ENCODE peak calls at places on chromosomes 7 and 10, in eight cellular contexts. One of them, this sample, is unnamed.

GRCh38 chr10:5449823-5450222 is 37.5 kb downstream of the NET1 start:
- DNase-seq in activated naive CD8-positive, alpha-beta T cell treated with anti-CD3 and anti-CD28 coated beads, Interleukin-2, amount 50 U/mL, for 24 hours: no peak
- DNase-seq in left colon: no peak
- DNase-seq in mucosa of gallbladder: no peak
- DNase-seq in PC-9: no peak
- DNase-seq in GDM1: no peak
- DNase-seq in astrocyte: peak
- DNase-seq in stimulated activated CD4-positive, alpha-beta T cell treated with anti-CD3 and anti-CD28 coated beads, Interleukin-1b, Interleukin-23, amount 100 ng/mL, for 24 hours: no peak
- DNase-seq in this sample: no peak

GRCh38 chr7:26409636-26410035 is 118.0 kb downstream of the SNX10 start:
- DNase-seq in activated naive CD8-positive, alpha-beta T cell treated with anti-CD3 and anti-CD28 coated beads, Interleukin-2, amount 50 U/mL, for 24 hours: no peak
- DNase-seq in left colon: no peak
- DNase-seq in mucosa of gallbladder: no peak
- DNase-seq in PC-9: no peak
- DNase-seq in GDM1: no peak
- DNase-seq in astrocyte: no peak
- DNase-seq in stimulated activated CD4-positive, alpha-beta T cell treated with anti-CD3 and anti-CD28 coated beads, Interleukin-1b, Interleukin-23, amount 100 ng/mL, for 24 hours: no peak
- DNase-seq in this sample: no peak

GRCh38 chr10:71133710-71134686 is 78.4 kb upstream of the UNC5B start:
- DNase-seq in activated naive CD8-positive, alpha-beta T cell treated with anti-CD3 and anti-CD28 coated beads, Interleukin-2, amount 50 U/mL, for 24 hours: no peak
- DNase-seq in left colon: no peak
- DNase-seq in mucosa of gallbladder: peak
- DNase-seq in PC-9: no peak
- DNase-seq in GDM1: no peak
- DNase-seq in astrocyte: no peak
- DNase-seq in stimulated activated CD4-positive, alpha-beta T cell treated with anti-CD3 and anti-CD28 coated beads, Interleukin-1b, Interleukin-23, amount 100 ng/mL, for 24 hours: no peak
- DNase-seq in this sample: no peak

GRCh38 chr7:30880090-30880704 is 31.5 kb upstream of the AQP1 start:
- DNase-seq in activated naive CD8-positive, alpha-beta T cell treated with anti-CD3 and anti-CD28 coated beads, Interleukin-2, amount 50 U/mL, for 24 hours: no peak
- DNase-seq in left colon: no peak
- DNase-seq in mucosa of gallbladder: no peak
- DNase-seq in PC-9: no peak
- DNase-seq in GDM1: no peak
- DNase-seq in astrocyte: no peak
- DNase-seq in stimulated activated CD4-positive, alpha-beta T cell treated with anti-CD3 and anti-CD28 coated beads, Interleukin-1b, Interleukin-23, amount 100 ng/mL, for 24 hours: no peak
- DNase-seq in this sample: no peak

GRCh38 chr10:21929070-21929469 is 74.5 kb downstream of the DNAJC1 start:
- DNase-seq in activated naive CD8-positive, alpha-beta T cell treated with anti-CD3 and anti-CD28 coated beads, Interleukin-2, amount 50 U/mL, for 24 hours: no peak
- DNase-seq in left colon: no peak
- DNase-seq in mucosa of gallbladder: no peak
- DNase-seq in PC-9: no peak
- DNase-seq in GDM1: no peak
- DNase-seq in astrocyte: peak
- DNase-seq in stimulated activated CD4-positive, alpha-beta T cell treated with anti-CD3 and anti-CD28 coated beads, Interleukin-1b, Interleukin-23, amount 100 ng/mL, for 24 hours: no peak
- DNase-seq in this sample: no peak

GRCh38 chr7:132134814-132135445 is 441.3 kb downstream of the PLXNA4 start:
- DNase-seq in activated naive CD8-positive, alpha-beta T cell treated with anti-CD3 and anti-CD28 coated beads, Interleukin-2, amount 50 U/mL, for 24 hours: no peak
- DNase-seq in left colon: no peak
- DNase-seq in mucosa of gallbladder: no peak
- DNase-seq in PC-9: peak
- DNase-seq in GDM1: no peak
- DNase-seq in astrocyte: no peak
- DNase-seq in stimulated activated CD4-positive, alpha-beta T cell treated with anti-CD3 and anti-CD28 coated beads, Interleukin-1b, Interleukin-23, amount 100 ng/mL, for 24 hours: no peak
- DNase-seq in this sample: no peak

GRCh38 chr10:122853665-122854313 is 8.1 kb upstream of the CUZD1 start:
- DNase-seq in activated naive CD8-positive, alpha-beta T cell treated with anti-CD3 and anti-CD28 coated beads, Interleukin-2, amount 50 U/mL, for 24 hours: no peak
- DNase-seq in left colon: no peak
- DNase-seq in mucosa of gallbladder: no peak
- DNase-seq in PC-9: no peak
- DNase-seq in GDM1: no peak
- DNase-seq in astrocyte: peak
- DNase-seq in stimulated activated CD4-positive, alpha-beta T cell treated with anti-CD3 and anti-CD28 coated beads, Interleukin-1b, Interleukin-23, amount 100 ng/mL, for 24 hours: no peak
- DNase-seq in this sample: no peak

GRCh38 chr7:130277763-130278643 is 11.3 kb downstream of the CPA2 start:
- DNase-seq in activated naive CD8-positive, alpha-beta T cell treated with anti-CD3 and anti-CD28 coated beads, Interleukin-2, amount 50 U/mL, for 24 hours: no peak
- DNase-seq in left colon: peak
- DNase-seq in mucosa of gallbladder: peak
- DNase-seq in PC-9: no peak
- DNase-seq in GDM1: no peak
- DNase-seq in astrocyte: peak
- DNase-seq in stimulated activated CD4-positive, alpha-beta T cell treated with anti-CD3 and anti-CD28 coated beads, Interleukin-1b, Interleukin-23, amount 100 ng/mL, for 24 hours: no peak
- DNase-seq in this sample: no peak

GRCh38 chr7:28573059-28573553 is 160.8 kb downstream of the CREB5 start:
- DNase-seq in activated naive CD8-positive, alpha-beta T cell treated with anti-CD3 and anti-CD28 coated beads, Interleukin-2, amount 50 U/mL, for 24 hours: no peak
- DNase-seq in left colon: peak
- DNase-seq in mucosa of gallbladder: peak
- DNase-seq in PC-9: peak
- DNase-seq in GDM1: no peak
- DNase-seq in astrocyte: peak
- DNase-seq in stimulated activated CD4-positive, alpha-beta T cell treated with anti-CD3 and anti-CD28 coated beads, Interleukin-1b, Interleukin-23, amount 100 ng/mL, for 24 hours: no peak
- DNase-seq in this sample: no peak

GRCh38 chr10:100735087-100735344 is 10.4 kb upstream of the PAX2 start:
- DNase-seq in activated naive CD8-positive, alpha-beta T cell treated with anti-CD3 and anti-CD28 coated beads, Interleukin-2, amount 50 U/mL, for 24 hours: no peak
- DNase-seq in left colon: no peak
- DNase-seq in mucosa of gallbladder: no peak
- DNase-seq in PC-9: no peak
- DNase-seq in GDM1: no peak
- DNase-seq in astrocyte: no peak
- DNase-seq in stimulated activated CD4-positive, alpha-beta T cell treated with anti-CD3 and anti-CD28 coated beads, Interleukin-1b, Interleukin-23, amount 100 ng/mL, for 24 hours: no peak
- DNase-seq in this sample: no peak

GRCh38 chr10:74983383-74983782 is 128.1 kb upstream of the SAMD8 start:
- DNase-seq in activated naive CD8-positive, alpha-beta T cell treated with anti-CD3 and anti-CD28 coated beads, Interleukin-2, amount 50 U/mL, for 24 hours: no peak
- DNase-seq in left colon: no peak
- DNase-seq in mucosa of gallbladder: no peak
- DNase-seq in PC-9: no peak
- DNase-seq in GDM1: no peak
- DNase-seq in astrocyte: no peak
- DNase-seq in stimulated activated CD4-positive, alpha-beta T cell treated with anti-CD3 and anti-CD28 coated beads, Interleukin-1b, Interleukin-23, amount 100 ng/mL, for 24 hours: no peak
- DNase-seq in this sample: no peak

GRCh38 chr7:80257751-80258150 is 123.1 kb downstream of the GNAI1 start:
- DNase-seq in activated naive CD8-positive, alpha-beta T cell treated with anti-CD3 and anti-CD28 coated beads, Interleukin-2, amount 50 U/mL, for 24 hours: no peak
- DNase-seq in left colon: no peak
- DNase-seq in mucosa of gallbladder: no peak
- DNase-seq in PC-9: no peak
- DNase-seq in GDM1: no peak
- DNase-seq in astrocyte: no peak
- DNase-seq in stimulated activated CD4-positive, alpha-beta T cell treated with anti-CD3 and anti-CD28 coated beads, Interleukin-1b, Interleukin-23, amount 100 ng/mL, for 24 hours: no peak
- DNase-seq in this sample: no peak

GRCh38 chr7:22841954-22842353 is 19.3 kb upstream of the TOMM7 start:
- DNase-seq in activated naive CD8-positive, alpha-beta T cell treated with anti-CD3 and anti-CD28 coated beads, Interleukin-2, amount 50 U/mL, for 24 hours: no peak
- DNase-seq in left colon: no peak
- DNase-seq in mucosa of gallbladder: no peak
- DNase-seq in PC-9: no peak
- DNase-seq in GDM1: no peak
- DNase-seq in astrocyte: no peak
- DNase-seq in stimulated activated CD4-positive, alpha-beta T cell treated with anti-CD3 and anti-CD28 coated beads, Interleukin-1b, Interleukin-23, amount 100 ng/mL, for 24 hours: no peak
- DNase-seq in this sample: no peak

GRCh38 chr10:43039629-43040481 is 37.0 kb upstream of the RET start:
- DNase-seq in activated naive CD8-positive, alpha-beta T cell treated with anti-CD3 and anti-CD28 coated beads, Interleukin-2, amount 50 U/mL, for 24 hours: no peak
- DNase-seq in left colon: no peak
- DNase-seq in mucosa of gallbladder: no peak
- DNase-seq in PC-9: no peak
- DNase-seq in GDM1: no peak
- DNase-seq in astrocyte: no peak
- DNase-seq in stimulated activated CD4-positive, alpha-beta T cell treated with anti-CD3 and anti-CD28 coated beads, Interleukin-1b, Interleukin-23, amount 100 ng/mL, for 24 hours: no peak
- DNase-seq in this sample: no peak

GRCh38 chr7:49523870-49524269 is 249.6 kb upstream of the VWC2 start:
- DNase-seq in activated naive CD8-positive, alpha-beta T cell treated with anti-CD3 and anti-CD28 coated beads, Interleukin-2, amount 50 U/mL, for 24 hours: no peak
- DNase-seq in left colon: no peak
- DNase-seq in mucosa of gallbladder: no peak
- DNase-seq in PC-9: no peak
- DNase-seq in GDM1: no peak
- DNase-seq in astrocyte: no peak
- DNase-seq in stimulated activated CD4-positive, alpha-beta T cell treated with anti-CD3 and anti-CD28 coated beads, Interleukin-1b, Interleukin-23, amount 100 ng/mL, for 24 hours: no peak
- DNase-seq in this sample: no peak

GRCh38 chr7:36279251-36279925 is 110.3 kb upstream of the ANLN start:
- DNase-seq in activated naive CD8-positive, alpha-beta T cell treated with anti-CD3 and anti-CD28 coated beads, Interleukin-2, amount 50 U/mL, for 24 hours: no peak
- DNase-seq in left colon: no peak
- DNase-seq in mucosa of gallbladder: peak
- DNase-seq in PC-9: no peak
- DNase-seq in GDM1: no peak
- DNase-seq in astrocyte: no peak
- DNase-seq in stimulated activated CD4-positive, alpha-beta T cell treated with anti-CD3 and anti-CD28 coated beads, Interleukin-1b, Interleukin-23, amount 100 ng/mL, for 24 hours: no peak
- DNase-seq in this sample: no peak

GRCh38 chr10:12181065-12181775 is 14.5 kb downstream of the NUDT5 start:
- DNase-seq in activated naive CD8-positive, alpha-beta T cell treated with anti-CD3 and anti-CD28 coated beads, Interleukin-2, amount 50 U/mL, for 24 hours: peak
- DNase-seq in left colon: no peak
- DNase-seq in mucosa of gallbladder: peak
- DNase-seq in PC-9: no peak
- DNase-seq in GDM1: peak
- DNase-seq in astrocyte: peak
- DNase-seq in stimulated activated CD4-positive, alpha-beta T cell treated with anti-CD3 and anti-CD28 coated beads, Interleukin-1b, Interleukin-23, amount 100 ng/mL, for 24 hours: peak
- DNase-seq in this sample: peak

GRCh38 chr7:76262683-76263402 is 39.6 kb upstream of the HSPB1 start:
- DNase-seq in activated naive CD8-positive, alpha-beta T cell treated with anti-CD3 and anti-CD28 coated beads, Interleukin-2, amount 50 U/mL, for 24 hours: peak
- DNase-seq in left colon: peak
- DNase-seq in mucosa of gallbladder: peak
- DNase-seq in PC-9: peak
- DNase-seq in GDM1: peak
- DNase-seq in astrocyte: peak
- DNase-seq in stimulated activated CD4-positive, alpha-beta T cell treated with anti-CD3 and anti-CD28 coated beads, Interleukin-1b, Interleukin-23, amount 100 ng/mL, for 24 hours: no peak
- DNase-seq in this sample: no peak

GRCh38 chr7:107836237-107837144 is 33.5 kb upstream of the SLC26A3 start:
- DNase-seq in activated naive CD8-positive, alpha-beta T cell treated with anti-CD3 and anti-CD28 coated beads, Interleukin-2, amount 50 U/mL, for 24 hours: no peak
- DNase-seq in left colon: no peak
- DNase-seq in mucosa of gallbladder: peak
- DNase-seq in PC-9: no peak
- DNase-seq in GDM1: no peak
- DNase-seq in astrocyte: peak
- DNase-seq in stimulated activated CD4-positive, alpha-beta T cell treated with anti-CD3 and anti-CD28 coated beads, Interleukin-1b, Interleukin-23, amount 100 ng/mL, for 24 hours: no peak
- DNase-seq in this sample: no peak

GRCh38 chr7:14000247-14000646 is 10.8 kb upstream of the ETV1 start:
- DNase-seq in activated naive CD8-positive, alpha-beta T cell treated with anti-CD3 and anti-CD28 coated beads, Interleukin-2, amount 50 U/mL, for 24 hours: no peak
- DNase-seq in left colon: no peak
- DNase-seq in mucosa of gallbladder: no peak
- DNase-seq in PC-9: no peak
- DNase-seq in GDM1: no peak
- DNase-seq in astrocyte: no peak
- DNase-seq in stimulated activated CD4-positive, alpha-beta T cell treated with anti-CD3 and anti-CD28 coated beads, Interleukin-1b, Interleukin-23, amount 100 ng/mL, for 24 hours: no peak
- DNase-seq in this sample: no peak

GRCh38 chr10:124530215-124530665 is 68.6 kb downstream of the LHPP start:
- DNase-seq in activated naive CD8-positive, alpha-beta T cell treated with anti-CD3 and anti-CD28 coated beads, Interleukin-2, amount 50 U/mL, for 24 hours: peak
- DNase-seq in left colon: peak
- DNase-seq in mucosa of gallbladder: peak
- DNase-seq in PC-9: peak
- DNase-seq in GDM1: peak
- DNase-seq in astrocyte: peak
- DNase-seq in stimulated activated CD4-positive, alpha-beta T cell treated with anti-CD3 and anti-CD28 coated beads, Interleukin-1b, Interleukin-23, amount 100 ng/mL, for 24 hours: peak
- DNase-seq in this sample: peak

GRCh38 chr7:32447218-32447617 is 43.0 kb downstream of the LSM5 start:
- DNase-seq in activated naive CD8-positive, alpha-beta T cell treated with anti-CD3 and anti-CD28 coated beads, Interleukin-2, amount 50 U/mL, for 24 hours: no peak
- DNase-seq in left colon: no peak
- DNase-seq in mucosa of gallbladder: no peak
- DNase-seq in PC-9: no peak
- DNase-seq in GDM1: no peak
- DNase-seq in astrocyte: no peak
- DNase-seq in stimulated activated CD4-positive, alpha-beta T cell treated with anti-CD3 and anti-CD28 coated beads, Interleukin-1b, Interleukin-23, amount 100 ng/mL, for 24 hours: no peak
- DNase-seq in this sample: no peak

GRCh38 chr7:80189638-80190037 is 55.0 kb downstream of the GNAI1 start:
- DNase-seq in activated naive CD8-positive, alpha-beta T cell treated with anti-CD3 and anti-CD28 coated beads, Interleukin-2, amount 50 U/mL, for 24 hours: no peak
- DNase-seq in left colon: no peak
- DNase-seq in mucosa of gallbladder: no peak
- DNase-seq in PC-9: no peak
- DNase-seq in GDM1: no peak
- DNase-seq in astrocyte: no peak
- DNase-seq in stimulated activated CD4-positive, alpha-beta T cell treated with anti-CD3 and anti-CD28 coated beads, Interleukin-1b, Interleukin-23, amount 100 ng/mL, for 24 hours: no peak
- DNase-seq in this sample: no peak

GRCh38 chr7:79615466-79615865 is 162.0 kb upstream of the MAGI2 start:
- DNase-seq in activated naive CD8-positive, alpha-beta T cell treated with anti-CD3 and anti-CD28 coated beads, Interleukin-2, amount 50 U/mL, for 24 hours: no peak
- DNase-seq in left colon: no peak
- DNase-seq in mucosa of gallbladder: no peak
- DNase-seq in PC-9: no peak
- DNase-seq in GDM1: no peak
- DNase-seq in astrocyte: peak
- DNase-seq in stimulated activated CD4-positive, alpha-beta T cell treated with anti-CD3 and anti-CD28 coated beads, Interleukin-1b, Interleukin-23, amount 100 ng/mL, for 24 hours: no peak
- DNase-seq in this sample: no peak

GRCh38 chr7:149723795-149724495 is 49.4 kb downstream of the ZNF467 start:
- DNase-seq in activated naive CD8-positive, alpha-beta T cell treated with anti-CD3 and anti-CD28 coated beads, Interleukin-2, amount 50 U/mL, for 24 hours: no peak
- DNase-seq in left colon: no peak
- DNase-seq in mucosa of gallbladder: no peak
- DNase-seq in PC-9: no peak
- DNase-seq in GDM1: no peak
- DNase-seq in astrocyte: no peak
- DNase-seq in stimulated activated CD4-positive, alpha-beta T cell treated with anti-CD3 and anti-CD28 coated beads, Interleukin-1b, Interleukin-23, amount 100 ng/mL, for 24 hours: no peak
- DNase-seq in this sample: no peak